ENCODE peak calls at places on chromosomes 13 and 19, in six cellular contexts. X, D, V, B, Z and Q are unnamed samples.

GRCh38 chr13:26590951-26591350 is 33.5 kb downstream of the WASF3 start:
- DNase-seq in V (no peak), B (no peak), Z (no peak), D (no peak), X (no peak), Q (no peak)

GRCh38 chr19:17202713-17203112 is 12.4 kb upstream of the USE1 start:
- DNase-seq in B (no peak), D (no peak), V (no peak), Z (no peak), X (no peak), Q (no peak)

GRCh38 chr19:50344661-50345318 is 15.6 kb upstream of the KCNC3 start:
- DNase-seq in B (no peak), X (peak), D (no peak), V (peak), Z (no peak), Q (no peak)

GRCh38 chr13:100131863-100132574 is 43.1 kb downstream of the PCCA start:
- DNase-seq in D (no peak), V (peak), Z (peak), B (no peak), X (no peak), Q (peak)

GRCh38 chr13:37175996-37176395 is 70.5 kb upstream of the CSNK1A1L start:
- DNase-seq in V (no peak), D (no peak), B (no peak), Z (no peak), X (no peak), Q (peak)

GRCh38 chr13:33110713-33111413 is 94.6 kb downstream of the KL start:
- DNase-seq in V (no peak), D (no peak), B (no peak), Z (no peak), X (no peak), Q (peak)

GRCh38 chr13:34351134-34351533 is 533.2 kb downstream of the RFC3 start:
- DNase-seq in D (no peak), B (no peak), V (no peak), Z (no peak), X (no peak), Q (no peak)

GRCh38 chr19:7603919-7604318 is 8.3 kb downstream of the CAMSAP3 start:
- DNase-seq in X (no peak), Z (no peak), D (no peak), B (no peak), V (no peak), Q (no peak)

GRCh38 chr19:45621389-45621788 is 17.8 kb downstream of the EML2 start:
- DNase-seq in D (no peak), X (no peak), Z (no peak), B (no peak), V (no peak), Q (no peak)

GRCh38 chr13:100300708-100301107 is 211.8 kb downstream of the PCCA start:
- DNase-seq in Z (no peak), B (no peak), V (no peak), D (no peak), X (no peak), Q (no peak)

GRCh38 chr19:40778865-40779284 is 828 bp downstream of the RAB4B start:
- DNase-seq in B (no peak), X (no peak), Z (no peak), V (peak), D (no peak), Q (peak)

GRCh38 chr19:45069056-45069455 is 7.2 kb downstream of the ZNF296 start:
- DNase-seq in V (peak), B (no peak), Z (no peak), D (no peak), X (no peak), Q (no peak)

GRCh38 chr13:31862828-31863227 is 123.5 kb downstream of the RXFP2 start:
- DNase-seq in D (no peak), V (peak), B (no peak), Z (no peak), X (no peak), Q (no peak)

GRCh38 chr19:8335343-8336071 is 7.6 kb downstream of the KANK3 start:
- DNase-seq in X (no peak), V (no peak), Z (no peak), B (no peak), D (no peak), Q (no peak)

GRCh38 chr13:94305463-94305862 is 174.0 kb downstream of the DCT start:
- DNase-seq in B (no peak), D (no peak), X (no peak), Z (no peak), V (no peak), Q (peak)

GRCh38 chr19:19539738-19540703 is 2.0 kb downstream of the CILP2 start:
- DNase-seq in B (peak), D (no peak), X (peak), Z (no peak), V (no peak), Q (peak)

GRCh38 chr19:2661615-2662014 is 40.9 kb downstream of the GNG7 start:
- DNase-seq in B (no peak), Z (no peak), X (no peak), V (peak), D (no peak), Q (no peak)

GRCh38 chr13:29519921-29520320 is 75.6 kb downstream of the SLC7A1 start:
- DNase-seq in Z (no peak), B (no peak), X (no peak), D (no peak), V (no peak), Q (no peak)